ENCODE peak calls at places on chromosomes 13 and 19, in seven cellular contexts. W is foreskin fibroblast; O is stimulated activated CD8-positive, alpha-beta memory T cell treated with anti-CD3 and anti-CD28 coated beads, Interleukin-2, amount 100 ng/mL, for 1 hour; J is memory B cell; I is fibroblast of lung; M is mucosa of gallbladder; G is caudate nucleus. A is an unnamed sample.

GRCh38 chr13:112744306-112745021 is 54.6 kb downstream of the ATP11A start:
- DNase-seq in O (no peak), I (peak), M (no peak), G (no peak), W (peak), J (no peak), A (peak)

GRCh38 chr19:44587863-44588752 is 25.3 kb upstream of the IGSF23 start:
- DNase-seq in W (peak), M (no peak), O (no peak), I (peak), J (no peak), G (no peak), A (no peak)

GRCh38 chr19:8610041-8610927 is at the start of gene ADAMTS10:
- DNase-seq in I (peak), G (no peak), O (no peak), W (peak), M (peak), J (no peak), A (peak)

GRCh38 chr19:2259331-2259730 is 3.1 kb upstream of the JSRP1 start:
- DNase-seq in G (no peak), O (no peak), J (no peak), W (no peak), M (no peak), I (no peak), A (no peak)

GRCh38 chr13:98784666-98785065 is 32.2 kb upstream of the SLC15A1 start:
- DNase-seq in O (no peak), W (no peak), G (no peak), I (no peak), M (peak), J (no peak), A (no peak)

GRCh38 chr13:40624338-40624737 is 42.1 kb downstream of the FOXO1 start:
- DNase-seq in J (no peak), G (no peak), O (no peak), M (no peak), W (peak), I (peak), A (no peak)

GRCh38 chr19:50978772-50979390 is 4.8 kb downstream of the KLK7 start:
- DNase-seq in O (no peak), J (no peak), M (no peak), I (no peak), G (no peak), W (no peak), A (no peak)

GRCh38 chr19:48614436-48615144 is at the start of gene FAM83E:
- DNase-seq in I (no peak), W (peak), J (no peak), G (no peak), M (peak), O (no peak), A (peak)

GRCh38 chr13:77846173-77846572 is 72.5 kb downstream of the EDNRB start:
- DNase-seq in M (no peak), I (no peak), O (no peak), G (no peak), W (no peak), J (no peak), A (no peak)

A was measured in spleen.